ENCODE peak calls at places on chromosomes 13 and 19, in seven cellular contexts. H is B cell; X is activated CD8-positive, alpha-beta T cell treated with anti-CD3 and anti-CD28 coated beads for 36 hours; Q is pancreas; C is body of pancreas; J is fibroblast of pulmonary artery; L is WTC11. G is an unnamed sample.

GRCh38 chr13:26971990-26972888 is 199.4 kb downstream of the USP12 start:
- DNase-seq in H (no peak), X (peak), Q (peak), C (peak), J (peak), L (peak), G (peak)

GRCh38 chr13:46339035-46339666 is 47.9 kb downstream of the RUBCNL start:
- DNase-seq in H (no peak), X (no peak), Q (no peak), C (peak), J (peak), L (no peak), G (no peak)

GRCh38 chr19:31439270-31439573 is 90.0 kb upstream of the TSHZ3 start:
- DNase-seq in H (no peak), X (no peak), Q (no peak), C (no peak), J (no peak), L (no peak), G (no peak)

GRCh38 chr19:14106840-14107239 is 10.7 kb downstream of the PRKACA start:
- DNase-seq in H (no peak), X (no peak), Q (no peak), C (no peak), J (no peak), L (no peak), G (no peak)

GRCh38 chr13:50152224-50152623 is 137.0 kb downstream of the KCNRG start:
- DNase-seq in H (no peak), X (no peak), Q (no peak), C (no peak), J (no peak), L (no peak), G (no peak)

GRCh38 chr13:111153977-111154332 is 38.8 kb downstream of the ARHGEF7 start:
- DNase-seq in H (peak), X (no peak), Q (no peak), C (no peak), J (no peak), L (no peak), G (peak)

GRCh38 chr13:76600086-76600485 is 286.1 kb downstream of the KCTD12 start:
- DNase-seq in H (no peak), X (no peak), Q (no peak), C (no peak), J (peak), L (no peak), G (no peak)

GRCh38 chr13:113976711-113977684 is 3.1 kb upstream of the C13orf46 start:
- DNase-seq in H (no peak), X (no peak), Q (peak), C (no peak), J (peak), L (peak), G (no peak)

GRCh38 chr13:26965976-26966375 is 205.4 kb upstream of the GPR12 start:
- DNase-seq in H (no peak), X (no peak), Q (peak), C (peak), J (peak), L (no peak), G (no peak)

GRCh38 chr13:51782026-51782710 is 21.8 kb downstream of the DHRS12 start:
- DNase-seq in H (no peak), X (no peak), Q (peak), C (peak), J (no peak), L (no peak), G (no peak)

GRCh38 chr13:52847682-52848432 is 583 bp downstream of the PCDH8 start:
- DNase-seq in H (no peak), X (no peak), Q (no peak), C (no peak), J (no peak), L (peak), G (peak)

GRCh38 chr13:52849727-52850395 is 1.4 kb upstream of the PCDH8 start:
- DNase-seq in H (no peak), X (no peak), Q (no peak), C (no peak), J (no peak), L (peak), G (no peak)

GRCh38 chr13:52847322-52847681 is 1.1 kb downstream of the PCDH8 start:
- DNase-seq in H (no peak), X (no peak), Q (peak), C (no peak), J (no peak), L (no peak), G (no peak)

GRCh38 chr13:52846567-52847321 is 1.7 kb downstream of the PCDH8 start:
- DNase-seq in H (no peak), X (peak), Q (peak), C (peak), J (peak), L (peak), G (peak)

DNA sequence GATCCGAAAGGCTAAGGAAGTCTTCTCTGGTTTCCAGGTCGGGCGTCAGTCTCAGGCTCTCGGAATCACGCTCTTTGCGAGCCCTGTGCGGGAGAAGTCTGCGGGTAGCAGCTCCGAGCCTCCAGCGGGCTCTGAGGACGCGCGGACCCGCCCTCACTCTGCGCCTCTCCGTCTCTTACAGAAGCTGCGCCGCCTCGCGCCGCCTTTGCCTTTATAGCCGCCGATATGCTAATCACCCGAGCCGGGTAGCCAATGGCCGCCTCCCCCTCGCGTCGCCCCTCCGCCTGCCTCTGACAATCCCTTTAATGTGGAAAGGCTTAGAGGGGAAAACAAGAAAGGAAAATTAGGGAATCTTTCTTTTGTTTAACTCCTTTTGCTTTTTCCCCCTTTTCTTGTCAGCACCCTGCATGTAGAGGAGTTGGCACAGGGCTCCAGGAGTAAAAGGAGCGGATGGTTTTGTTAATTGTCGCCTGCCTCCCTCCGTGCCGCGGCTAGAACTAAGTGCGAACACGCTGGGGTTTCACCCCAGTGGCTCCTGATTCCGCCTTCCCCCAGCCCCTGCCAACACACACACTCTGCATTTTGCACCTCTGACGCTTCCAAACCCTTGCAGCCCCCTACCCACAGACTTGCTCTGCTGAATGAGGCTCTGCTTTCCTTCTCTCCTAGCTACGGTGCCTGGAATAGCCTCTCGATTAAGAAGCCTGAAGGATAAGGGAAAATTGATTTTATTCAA is at the start of gene PCDH8:
- DNase-seq in H (no peak), X (peak), Q (peak), C (peak), J (no peak), L (peak), G (peak)
- TF ChIP-seq CTCF in H (no peak), X (no peak), Q (no peak), C (no peak), J (no peak), L (no peak), G (no peak)

GRCh38 chr19:28292822-28293500 is 920.0 kb downstream of the UQCRFS1 start:
- DNase-seq in H (no peak), X (no peak), Q (no peak), C (no peak), J (no peak), L (peak), G (no peak)

GRCh38 chr19:28291874-28292273 is 921.1 kb downstream of the UQCRFS1 start:
- DNase-seq in H (no peak), X (no peak), Q (no peak), C (no peak), J (no peak), L (no peak), G (no peak)

GRCh38 chr19:28289294-28290063 is 923.5 kb downstream of the UQCRFS1 start:
- DNase-seq in H (no peak), X (no peak), Q (no peak), C (peak), J (peak), L (no peak), G (no peak)

GRCh38 chr19:28288850-28289249 is 924.1 kb downstream of the UQCRFS1 start:
- DNase-seq in H (no peak), X (no peak), Q (no peak), C (peak), J (peak), L (no peak), G (no peak)

DNA sequence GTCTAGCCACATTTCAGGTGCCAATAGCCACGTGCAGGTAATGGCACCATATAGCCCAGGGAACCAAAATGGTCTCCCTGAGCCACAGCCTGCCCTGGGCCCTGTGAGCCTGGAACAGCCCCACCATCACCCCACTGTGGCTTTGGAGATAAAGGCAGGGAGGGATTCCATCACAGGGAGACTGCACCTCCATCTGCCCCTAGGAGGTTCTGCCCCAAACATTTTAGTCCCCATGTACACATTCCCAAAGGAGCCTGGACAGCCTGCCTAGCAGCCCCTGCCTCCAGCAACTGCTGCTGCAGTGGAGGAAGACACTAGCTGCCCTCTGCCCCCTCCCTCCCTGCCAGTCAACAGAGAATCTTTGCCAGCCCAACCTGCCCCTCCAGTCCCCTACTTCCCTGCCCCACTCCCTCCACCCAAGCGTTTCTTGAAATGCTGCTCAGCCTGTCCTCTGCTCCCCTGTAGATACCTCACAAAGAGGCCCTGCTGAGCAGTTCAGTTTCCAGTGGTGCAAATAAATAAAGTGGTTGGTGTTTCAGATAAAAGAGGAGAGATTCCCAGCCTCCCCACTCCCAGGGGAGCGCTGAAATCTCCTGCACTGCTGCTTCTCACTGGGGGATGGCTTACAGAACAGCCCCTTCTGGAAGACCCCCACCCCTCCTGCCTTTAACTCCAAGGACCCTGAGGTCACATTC is 921.8 kb downstream of the UQCRFS1 start:
- DNase-seq in H (no peak), X (no peak), Q (no peak), C (no peak), J (no peak), L (peak), G (no peak)
- TF ChIP-seq CTCF in H (no peak), X (no peak), Q (no peak), C (no peak), J (no peak), L (no peak), G (no peak)

GRCh38 chr13:30179547-30180256 is 127.6 kb downstream of the KATNAL1 start:
- DNase-seq in H (no peak), X (no peak), Q (no peak), C (no peak), J (no peak), L (no peak), G (no peak)
- TF ChIP-seq CTCF in H (no peak), X (no peak), Q (no peak), C (no peak), J (no peak), L (no peak), G (no peak)

GRCh38 chr19:50518091-50519005 is 4.6 kb upstream of the ASPDH start:
- DNase-seq in H (no peak), X (no peak), Q (no peak), C (no peak), J (no peak), L (peak), G (no peak)
- TF ChIP-seq CTCF in H (no peak), X (peak), Q (no peak), C (no peak), J (no peak), L (peak), G (no peak)

G was measured in nephron progenitor cell.